ENCODE peak calls at places on chromosomes 16 and 17, in six cellular contexts. One of them, this sample, is unnamed.

GRCh38 chr16:768428-768827 is 7.9 kb downstream of the MSLN start:
- ATAC-seq in HepG2: peak; percentile 26
- ATAC-seq in K562: peak; percentile 19
- ATAC-seq in GM12878: peak; percentile 47
- ATAC-seq in A549: peak; percentile 20
- ATAC-seq in upper lobe of left lung: no peak
- ATAC-seq in this sample: no peak

GRCh38 chr17:75970011-75970523 is 8.9 kb downstream of the ACOX1 start:
- ATAC-seq in GM12878: no peak
- ATAC-seq in HepG2: peak; percentile 60
- ATAC-seq in K562: peak; percentile 86
- ATAC-seq in A549: no peak
- ATAC-seq in upper lobe of left lung: peak; percentile 32
- ATAC-seq in this sample: no peak

GRCh38 chr16:50771366-50771765 is 29.5 kb downstream of the CYLD start:
- ATAC-seq in GM12878: no peak
- ATAC-seq in upper lobe of left lung: no peak
- ATAC-seq in K562: no peak
- ATAC-seq in HepG2: no peak
- ATAC-seq in A549: no peak
- ATAC-seq in this sample: no peak

GRCh38 chr16:254461-254860 is 19.8 kb downstream of the FAM234A start:
- ATAC-seq in GM12878: no peak
- ATAC-seq in HepG2: no peak
- ATAC-seq in upper lobe of left lung: no peak
- ATAC-seq in K562: no peak
- ATAC-seq in A549: no peak
- ATAC-seq in this sample: no peak

GRCh38 chr17:81483862-81484194 is 28.8 kb downstream of the ACTG1 start:
- ATAC-seq in HepG2: no peak
- ATAC-seq in A549: peak; percentile 0
- ATAC-seq in K562: no peak
- ATAC-seq in GM12878: peak; percentile 39
- ATAC-seq in upper lobe of left lung: peak; percentile 1
- ATAC-seq in this sample: no peak

GRCh38 chr16:309476-309875 is 26.5 kb downstream of the PDIA2 start:
- ATAC-seq in A549: no peak
- ATAC-seq in GM12878: peak; percentile 49
- ATAC-seq in HepG2: no peak
- ATAC-seq in K562: peak; percentile 66
- ATAC-seq in upper lobe of left lung: no peak
- ATAC-seq in this sample: no peak

GRCh38 chr17:62807812-62808575 is at the start of gene MARCHF10:
- ATAC-seq in K562: peak; percentile 78
- ATAC-seq in GM12878: no peak
- ATAC-seq in HepG2: no peak
- ATAC-seq in upper lobe of left lung: peak; percentile 64
- ATAC-seq in A549: peak; percentile 32
- ATAC-seq in this sample: no peak

GRCh38 chr16:67415872-67416793 is at the start of gene ZDHHC1:
- ATAC-seq in GM12878: peak; percentile 92
- ATAC-seq in K562: peak; percentile 92
- ATAC-seq in upper lobe of left lung: peak; percentile 98
- ATAC-seq in A549: peak; percentile 94
- ATAC-seq in HepG2: peak; percentile 90
- ATAC-seq in this sample: peak; percentile 95

GRCh38 chr17:66432996-66433556 is 130.7 kb downstream of the PRKCA start:
- ATAC-seq in A549: no peak
- ATAC-seq in GM12878: no peak
- ATAC-seq in HepG2: no peak
- ATAC-seq in K562: no peak
- ATAC-seq in upper lobe of left lung: peak; percentile 31
- ATAC-seq in this sample: peak; percentile 52

GRCh38 chr17:60900688-60901087 is 223.0 kb downstream of the BCAS3 start:
- ATAC-seq in GM12878: no peak
- ATAC-seq in HepG2: no peak
- ATAC-seq in K562: no peak
- ATAC-seq in A549: no peak
- ATAC-seq in upper lobe of left lung: no peak
- ATAC-seq in this sample: no peak

GRCh38 chr16:69820926-69821541 is 58.9 kb downstream of the WWP2 start:
- ATAC-seq in A549: no peak
- ATAC-seq in HepG2: peak; percentile 75
- ATAC-seq in K562: no peak
- ATAC-seq in upper lobe of left lung: no peak
- ATAC-seq in GM12878: no peak
- ATAC-seq in this sample: peak; percentile 54

GRCh38 chr16:71460246-71460645 is 1.8 kb downstream of the ZNF23 start:
- ATAC-seq in GM12878: no peak
- ATAC-seq in HepG2: no peak
- ATAC-seq in K562: no peak
- ATAC-seq in upper lobe of left lung: no peak
- ATAC-seq in A549: no peak
- ATAC-seq in this sample: peak; percentile 44

GRCh38 chr17:35786941-35787432 is 8.5 kb downstream of the MMP28 start:
- ATAC-seq in HepG2: no peak
- ATAC-seq in K562: peak; percentile 70
- ATAC-seq in A549: no peak
- ATAC-seq in upper lobe of left lung: no peak
- ATAC-seq in GM12878: no peak
- ATAC-seq in this sample: peak; percentile 12

GRCh38 chr16:79509221-79509631 is 91.3 kb downstream of the MAF start:
- ATAC-seq in upper lobe of left lung: peak; percentile 75
- ATAC-seq in K562: no peak
- ATAC-seq in HepG2: no peak
- ATAC-seq in GM12878: no peak
- ATAC-seq in A549: no peak
- ATAC-seq in this sample: peak; percentile 59

GRCh38 chr17:8753976-8754440 is 4.3 kb downstream of the SPDYE4 start:
- ATAC-seq in K562: no peak
- ATAC-seq in A549: peak; percentile 84
- ATAC-seq in GM12878: peak; percentile 83
- ATAC-seq in HepG2: peak; percentile 83
- ATAC-seq in upper lobe of left lung: no peak
- ATAC-seq in this sample: no peak

GRCh38 chr16:52993179-52993578 is 59.5 kb downstream of the CHD9NB start:
- ATAC-seq in upper lobe of left lung: no peak
- ATAC-seq in GM12878: peak; percentile 24
- ATAC-seq in K562: no peak
- ATAC-seq in HepG2: no peak
- ATAC-seq in A549: no peak
- ATAC-seq in this sample: no peak

GRCh38 chr16:80544326-80544725 is 3.5 kb downstream of the DYNLRB2 start:
- ATAC-seq in A549: no peak
- ATAC-seq in upper lobe of left lung: no peak
- ATAC-seq in K562: no peak
- ATAC-seq in HepG2: no peak
- ATAC-seq in GM12878: no peak
- ATAC-seq in this sample: no peak

GRCh38 chr17:60161598-60162330 is 12.0 kb downstream of the CA4 start:
- ATAC-seq in K562: peak; percentile 20
- ATAC-seq in GM12878: no peak
- ATAC-seq in upper lobe of left lung: peak; percentile 37
- ATAC-seq in A549: no peak
- ATAC-seq in HepG2: no peak
- ATAC-seq in this sample: peak; percentile 31

GRCh38 chr17:36123431-36123830 is 19.8 kb downstream of the CCL4 start:
- ATAC-seq in HepG2: no peak
- ATAC-seq in upper lobe of left lung: no peak
- ATAC-seq in GM12878: no peak
- ATAC-seq in A549: no peak
- ATAC-seq in K562: no peak
- ATAC-seq in this sample: no peak

GRCh38 chr16:28572659-28573510 is 19.2 kb downstream of the SGF29 start:
- ATAC-seq in GM12878: no peak
- ATAC-seq in upper lobe of left lung: peak; percentile 49
- ATAC-seq in A549: no peak
- ATAC-seq in K562: no peak
- ATAC-seq in HepG2: no peak
- ATAC-seq in this sample: peak; percentile 82

DNA sequence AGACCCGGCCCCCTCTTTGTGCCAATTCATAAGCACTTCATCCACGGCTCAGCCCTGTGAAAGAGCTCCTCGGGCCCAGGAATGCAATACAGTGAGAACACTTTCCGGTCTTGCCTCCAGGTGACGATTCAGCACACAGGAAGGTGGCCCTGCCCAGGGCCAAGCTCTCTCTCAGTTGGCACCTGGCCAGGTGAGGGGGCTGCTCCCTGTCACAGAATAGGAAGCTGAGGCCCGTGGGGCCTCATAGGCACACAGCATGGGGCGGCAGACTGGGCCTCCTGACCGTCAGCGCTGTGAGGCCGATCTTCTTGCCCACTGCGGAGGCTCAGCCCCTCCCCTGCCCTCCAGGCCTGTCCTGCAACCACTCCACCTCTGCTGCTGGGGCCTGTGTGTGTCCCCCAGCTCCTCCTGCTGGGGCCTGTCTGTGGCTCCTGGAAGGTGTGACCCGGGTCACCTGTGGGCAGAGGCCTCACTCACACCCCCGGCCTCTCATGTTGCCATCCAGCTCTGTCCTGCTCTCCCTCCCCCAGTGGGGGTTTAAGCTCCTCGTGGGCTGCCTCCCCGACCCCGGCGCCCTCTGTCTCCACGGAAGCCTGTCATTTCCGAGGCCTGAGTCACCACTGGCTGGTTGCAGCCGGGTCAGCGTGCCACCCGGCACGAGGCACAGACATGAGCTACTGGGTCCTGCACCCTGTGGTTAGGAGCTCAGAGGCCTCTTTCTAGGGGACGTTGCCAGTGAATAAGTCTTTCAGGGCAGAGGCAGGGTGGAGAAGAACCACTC is 114.4 kb downstream of the SEC14L1 start:
- ATAC-seq in upper lobe of left lung: peak; percentile 53
- ATAC-seq in A549: peak; percentile 82
- ATAC-seq in K562: no peak
- ATAC-seq in HepG2: peak; percentile 85
- ATAC-seq in GM12878: no peak
- ATAC-seq in this sample: no peak
- TF ChIP-seq EP300 in upper lobe of left lung: no peak
- TF ChIP-seq EP300 in A549: peak; percentile 52
- TF ChIP-seq EP300 in K562: no peak
- TF ChIP-seq EP300 in HepG2: peak; percentile 18
- TF ChIP-seq EP300 in GM12878: no peak
- TF ChIP-seq EP300 in this sample: no peak

GRCh38 chr17:45093444-45094110 is 32.5 kb downstream of the NMT1 start:
- ATAC-seq in GM12878: no peak
- ATAC-seq in HepG2: no peak
- ATAC-seq in K562: no peak
- ATAC-seq in upper lobe of left lung: peak; percentile 68
- ATAC-seq in A549: peak; percentile 5
- ATAC-seq in this sample: peak; percentile 76
- TF ChIP-seq EP300 in GM12878: no peak
- TF ChIP-seq EP300 in HepG2: no peak
- TF ChIP-seq EP300 in K562: no peak
- TF ChIP-seq EP300 in upper lobe of left lung: no peak
- TF ChIP-seq EP300 in A549: no peak
- TF ChIP-seq EP300 in this sample: no peak

GRCh38 chr16:81614654-81615359 is 164.3 kb upstream of the PLCG2 start:
- ATAC-seq in HepG2: no peak
- ATAC-seq in A549: no peak
- ATAC-seq in GM12878: no peak
- ATAC-seq in K562: no peak
- ATAC-seq in upper lobe of left lung: no peak
- ATAC-seq in this sample: no peak

GRCh38 chr16:81611721-81612120 is 167.1 kb downstream of the CMIP start:
- ATAC-seq in HepG2: no peak
- ATAC-seq in GM12878: no peak
- ATAC-seq in upper lobe of left lung: no peak
- ATAC-seq in K562: no peak
- ATAC-seq in A549: no peak
- ATAC-seq in this sample: no peak

GRCh38 chr16:81610936-81611335 is 166.3 kb downstream of the CMIP start:
- ATAC-seq in A549: no peak
- ATAC-seq in K562: no peak
- ATAC-seq in upper lobe of left lung: no peak
- ATAC-seq in GM12878: no peak
- ATAC-seq in HepG2: no peak
- ATAC-seq in this sample: no peak

GRCh38 chr16:81614171-81614570 is 164.9 kb upstream of the PLCG2 start:
- ATAC-seq in HepG2: no peak
- ATAC-seq in GM12878: no peak
- ATAC-seq in upper lobe of left lung: no peak
- ATAC-seq in K562: no peak
- ATAC-seq in A549: no peak
- ATAC-seq in this sample: no peak

DNA sequence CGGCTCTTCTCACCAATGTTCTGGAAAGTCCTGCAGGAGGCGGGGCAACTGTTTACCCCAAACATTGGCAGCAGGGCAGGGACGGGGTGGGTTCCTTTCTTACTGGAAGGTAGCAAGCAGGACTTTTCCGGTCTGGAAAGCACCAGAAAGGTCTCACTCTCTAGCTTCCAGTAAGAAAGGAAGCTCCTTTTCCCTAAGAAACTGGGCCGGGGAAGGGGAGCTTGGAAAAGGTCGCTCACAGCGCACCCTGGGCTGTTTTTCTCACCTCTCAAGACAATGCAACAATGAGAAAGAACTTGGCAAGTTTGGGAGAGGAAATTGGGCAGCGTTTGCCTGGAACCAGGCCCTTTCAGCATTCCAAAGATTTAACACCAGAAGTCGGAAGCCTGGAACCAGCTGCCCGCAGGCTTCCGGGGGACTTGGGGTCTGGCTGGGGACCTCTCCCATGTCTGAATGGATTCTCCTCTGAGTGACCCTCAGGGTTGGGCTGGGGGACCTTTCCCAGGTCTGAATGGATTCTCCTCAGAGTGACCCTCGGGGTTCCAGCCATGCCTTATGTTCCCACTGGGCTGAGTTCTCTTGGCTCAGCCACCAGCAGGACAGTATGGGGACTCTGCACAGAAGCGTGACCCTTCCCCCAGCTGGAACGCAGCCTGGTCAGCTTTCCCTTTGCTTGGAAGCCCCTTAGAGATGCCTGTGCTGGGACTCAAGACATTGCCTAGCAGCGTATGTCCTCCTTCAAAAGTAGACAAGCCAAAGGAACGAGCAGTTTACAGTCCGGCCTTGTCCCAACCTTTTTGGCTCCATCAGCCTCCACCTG is 166.5 kb upstream of the PLCG2 start:
- ATAC-seq in HepG2: no peak
- ATAC-seq in upper lobe of left lung: no peak
- ATAC-seq in GM12878: no peak
- ATAC-seq in A549: no peak
- ATAC-seq in K562: no peak
- ATAC-seq in this sample: peak; percentile 26
- TF ChIP-seq EP300 in HepG2: no peak
- TF ChIP-seq EP300 in upper lobe of left lung: peak; percentile 89
- TF ChIP-seq EP300 in GM12878: no peak
- TF ChIP-seq EP300 in A549: no peak
- TF ChIP-seq EP300 in K562: no peak
- TF ChIP-seq EP300 in this sample: no peak

GRCh38 chr17:50062323-50063243 is 6.7 kb downstream of the ITGA3 start:
- ATAC-seq in HepG2: no peak
- ATAC-seq in K562: no peak
- ATAC-seq in A549: peak; percentile 68
- ATAC-seq in upper lobe of left lung: peak; percentile 68
- ATAC-seq in GM12878: peak; percentile 22
- ATAC-seq in this sample: peak; percentile 79
- TF ChIP-seq EP300 in HepG2: no peak
- TF ChIP-seq EP300 in K562: no peak
- TF ChIP-seq EP300 in A549: peak; percentile 88
- TF ChIP-seq EP300 in upper lobe of left lung: no peak
- TF ChIP-seq EP300 in GM12878: no peak
- TF ChIP-seq EP300 in this sample: no peak